ENCODE peak calls at places on chromosome 18, in eight cellular contexts. One of them, this sample, is unnamed.
A peak's percentile ranks its signal among the peaks of the same experiment; 100 is the strongest.

GRCh38 chr18:59751186-59751585 is 54.0 kb upstream of the CCBE1 start:
- DNase-seq in HTR-8/SVneo: no peak
- DNase-seq in neural progenitor cell: no peak
- DNase-seq in mesendoderm: no peak
- DNase-seq in brain microvascular endothelial cell: no peak
- DNase-seq in left lobe of liver: no peak
- DNase-seq in activated T-cell treated with anti-CD3 and anti-CD28 coated beads, Interleukin-2, amount 50 U/mL, for 72 hours: no peak
- DNase-seq in amygdala: no peak
- DNase-seq in this sample: no peak

GRCh38 chr18:50341443-50341842 is 33.4 kb upstream of the SKA1 start:
- DNase-seq in brain microvascular endothelial cell: no peak
- DNase-seq in mesendoderm: no peak
- DNase-seq in neural progenitor cell: no peak
- DNase-seq in left lobe of liver: no peak
- DNase-seq in amygdala: no peak
- DNase-seq in activated T-cell treated with anti-CD3 and anti-CD28 coated beads, Interleukin-2, amount 50 U/mL, for 72 hours: no peak
- DNase-seq in HTR-8/SVneo: no peak
- DNase-seq in this sample: no peak

GRCh38 chr18:9547767-9548166 is 66.6 kb downstream of the PPP4R1 start:
- DNase-seq in activated T-cell treated with anti-CD3 and anti-CD28 coated beads, Interleukin-2, amount 50 U/mL, for 72 hours: no peak
- DNase-seq in amygdala: no peak
- DNase-seq in neural progenitor cell: no peak
- DNase-seq in mesendoderm: no peak
- DNase-seq in left lobe of liver: no peak
- DNase-seq in brain microvascular endothelial cell: no peak
- DNase-seq in HTR-8/SVneo: no peak
- DNase-seq in this sample: no peak

GRCh38 chr18:2988041-2988794 is 24.7 kb downstream of the LPIN2 start:
- DNase-seq in mesendoderm: no peak
- DNase-seq in neural progenitor cell: no peak
- DNase-seq in HTR-8/SVneo: no peak
- DNase-seq in activated T-cell treated with anti-CD3 and anti-CD28 coated beads, Interleukin-2, amount 50 U/mL, for 72 hours: no peak
- DNase-seq in amygdala: no peak
- DNase-seq in left lobe of liver: no peak
- DNase-seq in brain microvascular endothelial cell: no peak
- DNase-seq in this sample: no peak

GRCh38 chr18:26436176-26437031 is 111.9 kb downstream of the KCTD1 start:
- DNase-seq in mesendoderm: peak; percentile 58
- DNase-seq in HTR-8/SVneo: peak; percentile 55
- DNase-seq in amygdala: no peak
- DNase-seq in left lobe of liver: no peak
- DNase-seq in activated T-cell treated with anti-CD3 and anti-CD28 coated beads, Interleukin-2, amount 50 U/mL, for 72 hours: no peak
- DNase-seq in brain microvascular endothelial cell: peak; percentile 68
- DNase-seq in neural progenitor cell: no peak
- DNase-seq in this sample: no peak

GRCh38 chr18:3761266-3761665 is 311.3 kb downstream of the TGIF1 start:
- DNase-seq in brain microvascular endothelial cell: no peak
- DNase-seq in amygdala: no peak
- DNase-seq in activated T-cell treated with anti-CD3 and anti-CD28 coated beads, Interleukin-2, amount 50 U/mL, for 72 hours: no peak
- DNase-seq in HTR-8/SVneo: no peak
- DNase-seq in left lobe of liver: no peak
- DNase-seq in mesendoderm: no peak
- DNase-seq in neural progenitor cell: no peak
- DNase-seq in this sample: no peak

GRCh38 chr18:46353460-46353859 is 249.3 kb downstream of the HAUS1 start:
- DNase-seq in amygdala: no peak
- DNase-seq in neural progenitor cell: no peak
- DNase-seq in HTR-8/SVneo: no peak
- DNase-seq in activated T-cell treated with anti-CD3 and anti-CD28 coated beads, Interleukin-2, amount 50 U/mL, for 72 hours: no peak
- DNase-seq in mesendoderm: no peak
- DNase-seq in brain microvascular endothelial cell: no peak
- DNase-seq in left lobe of liver: no peak
- DNase-seq in this sample: no peak

GRCh38 chr18:47912794-47913594 is 17.5 kb downstream of the SMAD2 start:
- DNase-seq in mesendoderm: no peak
- DNase-seq in brain microvascular endothelial cell: no peak
- DNase-seq in neural progenitor cell: no peak
- DNase-seq in left lobe of liver: no peak
- DNase-seq in amygdala: no peak
- DNase-seq in HTR-8/SVneo: no peak
- DNase-seq in activated T-cell treated with anti-CD3 and anti-CD28 coated beads, Interleukin-2, amount 50 U/mL, for 72 hours: no peak
- DNase-seq in this sample: no peak

GRCh38 chr18:23701544-23702064 is 12.4 kb downstream of the LAMA3 start:
- DNase-seq in activated T-cell treated with anti-CD3 and anti-CD28 coated beads, Interleukin-2, amount 50 U/mL, for 72 hours: no peak
- DNase-seq in left lobe of liver: no peak
- DNase-seq in mesendoderm: no peak
- DNase-seq in HTR-8/SVneo: no peak
- DNase-seq in amygdala: no peak
- DNase-seq in neural progenitor cell: no peak
- DNase-seq in brain microvascular endothelial cell: no peak
- DNase-seq in this sample: no peak

GRCh38 chr18:7237670-7238272 is 6.9 kb downstream of the LRRC30 start:
- DNase-seq in brain microvascular endothelial cell: no peak
- DNase-seq in neural progenitor cell: no peak
- DNase-seq in activated T-cell treated with anti-CD3 and anti-CD28 coated beads, Interleukin-2, amount 50 U/mL, for 72 hours: no peak
- DNase-seq in left lobe of liver: no peak
- DNase-seq in HTR-8/SVneo: no peak
- DNase-seq in mesendoderm: no peak
- DNase-seq in amygdala: no peak
- DNase-seq in this sample: no peak

GRCh38 chr18:57649536-57650495 is 28.2 kb upstream of the NARS1 start:
- DNase-seq in neural progenitor cell: no peak
- DNase-seq in mesendoderm: no peak
- DNase-seq in left lobe of liver: no peak
- DNase-seq in amygdala: no peak
- DNase-seq in brain microvascular endothelial cell: peak; percentile 65
- DNase-seq in activated T-cell treated with anti-CD3 and anti-CD28 coated beads, Interleukin-2, amount 50 U/mL, for 72 hours: no peak
- DNase-seq in HTR-8/SVneo: no peak
- DNase-seq in this sample: no peak

GRCh38 chr18:44036500-44036899 is 644.2 kb upstream of the SETBP1 start:
- DNase-seq in amygdala: no peak
- DNase-seq in mesendoderm: no peak
- DNase-seq in left lobe of liver: no peak
- DNase-seq in brain microvascular endothelial cell: no peak
- DNase-seq in neural progenitor cell: peak; percentile 13
- DNase-seq in HTR-8/SVneo: no peak
- DNase-seq in activated T-cell treated with anti-CD3 and anti-CD28 coated beads, Interleukin-2, amount 50 U/mL, for 72 hours: no peak
- DNase-seq in this sample: no peak

GRCh38 chr18:62450546-62451395 is 72.1 kb upstream of the ZCCHC2 start:
- DNase-seq in left lobe of liver: peak; percentile 92
- DNase-seq in HTR-8/SVneo: peak; percentile 68
- DNase-seq in activated T-cell treated with anti-CD3 and anti-CD28 coated beads, Interleukin-2, amount 50 U/mL, for 72 hours: no peak
- DNase-seq in brain microvascular endothelial cell: peak; percentile 80
- DNase-seq in amygdala: peak; percentile 24
- DNase-seq in mesendoderm: peak; percentile 89
- DNase-seq in neural progenitor cell: no peak
- DNase-seq in this sample: no peak